ENCODE peak calls at places on chromosomes 5 and 9, in four cellular contexts. X is AG04449, M is esophagus squamous epithelium, C is hippocampal formation. T is an unnamed sample.

GRCh38 chr9:93298498-93299417 is 114.8 kb downstream of the WNK2 start:
- DNase-seq in X (no peak), M (no peak), C (no peak), T (no peak)

GRCh38 chr9:38333047-38333446 is 59.5 kb upstream of the ALDH1B1 start:
- DNase-seq in X (no peak), M (no peak), C (no peak), T (no peak)

GRCh38 chr9:130824616-130825015 is 10.4 kb upstream of the ABL1 start:
- DNase-seq in X (no peak), M (no peak), C (no peak), T (no peak)

GRCh38 chr5:64958757-64959391 is 190.1 kb downstream of the CWC27 start:
- DNase-seq in X (no peak), M (no peak), C (peak), T (no peak)

GRCh38 chr5:80190960-80191359 is 64.9 kb downstream of the SERINC5 start:
- DNase-seq in X (no peak), M (no peak), C (no peak), T (no peak)

GRCh38 chr5:139863855-139864558 is 68.4 kb downstream of the PSD2 start:
- DNase-seq in X (no peak), M (no peak), C (peak), T (peak)

GRCh38 chr9:81787747-81788632 is 98.6 kb upstream of the TLE1 start:
- DNase-seq in X (peak), M (no peak), C (no peak), T (no peak)

GRCh38 chr5:158718738-158719505 is 380.8 kb downstream of the EBF1 start:
- DNase-seq in X (peak), M (no peak), C (no peak), T (no peak)

GRCh38 chr5:142747034-142747433 is 23.1 kb upstream of the ARHGAP26 start:
- DNase-seq in X (no peak), M (no peak), C (no peak), T (no peak)

GRCh38 chr9:94135222-94135621 is 51.0 kb downstream of the PTPDC1 start:
- DNase-seq in X (peak), M (no peak), C (no peak), T (peak)

GRCh38 chr5:132439521-132440206 is 50.9 kb downstream of the IRF1 start:
- DNase-seq in X (peak), M (no peak), C (no peak), T (peak)

GRCh38 chr5:420632-421286 is 22.2 kb upstream of the EXOC3 start:
- DNase-seq in X (no peak), M (no peak), C (no peak), T (no peak)

T was measured in heart left ventricle.